ENCODE peak calls at places on chromosomes 12 and 14, in four cellular contexts. U is anterior cingulate cortex, H is amygdala, T is A549. C is an unnamed sample.

GRCh38 chr12:122614839-122615238 is 87.8 kb downstream of the KNTC1 start:
- DNase-seq in U (no peak), H (no peak), T (no peak), C (no peak)

GRCh38 chr14:63438065-63438757 is 105.0 kb downstream of the PPP2R5E start:
- DNase-seq in U (no peak), H (no peak), T (peak), C (peak)

GRCh38 chr14:25833341-25834121 is 764.3 kb downstream of the NOVA1 start:
- DNase-seq in U (peak), H (peak), T (no peak), C (peak)

GRCh38 chr12:69903548-69903947 is 78.5 kb downstream of the MYRFL start:
- DNase-seq in U (no peak), H (no peak), T (no peak), C (no peak)

GRCh38 chr12:107912421-107913004 is 138.0 kb downstream of the ASCL4 start:
- DNase-seq in U (peak), H (peak), T (peak), C (peak)

GRCh38 chr14:60723218-60724079 is 702 bp downstream of the SIX4 start:
- DNase-seq in U (no peak), H (peak), T (peak), C (peak)

GRCh38 chr14:64059454-64060198 is 206.8 kb downstream of the SYNE2 start:
- DNase-seq in U (no peak), H (no peak), T (no peak), C (no peak)

GRCh38 chr12:57151741-57152407 is 4.5 kb upstream of the LRP1-AS start:
- DNase-seq in U (peak), H (no peak), T (no peak), C (peak)

GRCh38 chr14:21317433-21317832 is 37.5 kb downstream of the RPGRIP1 start:
- DNase-seq in U (no peak), H (no peak), T (no peak), C (no peak)

GRCh38 chr12:56115329-56115728 is 1.1 kb upstream of the RPL41 start:
- DNase-seq in U (no peak), H (no peak), T (no peak), C (no peak)

GRCh38 chr12:118337194-118337838 is 35.4 kb downstream of the TAOK3 start:
- DNase-seq in U (no peak), H (no peak), T (no peak), C (no peak)

GRCh38 chr14:75821828-75822521 is 159.8 kb downstream of the TGFB3 start:
- DNase-seq in U (no peak), H (no peak), T (no peak), C (peak)

GRCh38 chr14:74508292-74508731 is 14.7 kb downstream of the ISCA2 start:
- DNase-seq in U (no peak), H (no peak), T (no peak), C (no peak)

GRCh38 chr14:105935384-105935783 is 409.0 kb downstream of the TMEM121 start:
- DNase-seq in U (no peak), H (no peak), T (no peak), C (no peak)

GRCh38 chr14:32818576-32818975 is 120.1 kb upstream of the NPAS3 start:
- DNase-seq in U (no peak), H (no peak), T (no peak), C (no peak)

GRCh38 chr12:114168061-114168460 is 201.9 kb upstream of the RBM19 start:
- DNase-seq in U (no peak), H (no peak), T (no peak), C (no peak)

GRCh38 chr12:131045705-131046460 is 92.2 kb downstream of the ADGRD1 start:
- DNase-seq in U (no peak), H (no peak), T (no peak), C (no peak)

GRCh38 chr12:21483531-21483930 is 17.9 kb downstream of the RECQL start:
- DNase-seq in U (no peak), H (no peak), T (no peak), C (no peak)

GRCh38 chr12:129486931-129487330 is 416.9 kb downstream of the TMEM132D start:
- DNase-seq in U (no peak), H (no peak), T (no peak), C (no peak)

GRCh38 chr14:73814158-73814557 is 37.5 kb upstream of the PTGR2 start:
- DNase-seq in U (no peak), H (no peak), T (no peak), C (no peak)

C was measured in ACHN.